ENCODE peak calls at places on chromosomes 1 and 21, in nine cellular contexts. N is SJSA1, M is esophagus squamous epithelium, F is IMR-90, P is small intestine, E is testis, R is tibial nerve, Z is left ventricle myocardium inferior, W is right cardiac atrium. H is an unnamed sample.

GRCh38 chr1:40951943-40952743 is 27.4 kb upstream of the CTPS1 start:
- DNase-seq in F (peak; percentile 29), P (peak; percentile 66), W (peak; percentile 85), M (no peak), Z (peak; percentile 66), E (peak; percentile 84), R (peak; percentile 70), N (peak; percentile 68), H (peak; percentile 72)

GRCh38 chr1:43232071-43232470 is 37.7 kb upstream of the TMEM125 start:
- DNase-seq in P (no peak), R (no peak), Z (no peak), F (peak; percentile 80), E (no peak), W (no peak), M (no peak), N (peak; percentile 64), H (no peak)

GRCh38 chr1:89200668-89201488 is 2.1 kb upstream of the GBP4 start:
- DNase-seq in W (no peak), F (no peak), N (no peak), R (no peak), M (no peak), Z (no peak), P (peak; percentile 10), E (no peak), H (no peak)

GRCh38 chr1:168913711-168914463 is 184.9 kb upstream of the DPT start:
- DNase-seq in M (no peak), Z (no peak), R (no peak), W (no peak), F (no peak), N (no peak), P (no peak), E (no peak), H (no peak)

GRCh38 chr1:168135982-168136708 is 585 bp downstream of the GPR161 start:
- DNase-seq in E (peak; percentile 21), M (no peak), W (peak; percentile 56), F (peak; percentile 17), Z (no peak), R (no peak), P (peak; percentile 69), N (peak; percentile 43), H (no peak)

GRCh38 chr1:11054666-11055065 is 5.2 kb downstream of the SRM start:
- DNase-seq in E (no peak), F (no peak), N (no peak), Z (no peak), W (no peak), M (no peak), P (no peak), R (no peak), H (no peak)

GRCh38 chr1:161733526-161733925 is 12.2 kb downstream of the FCRLB start:
- DNase-seq in M (no peak), P (no peak), E (no peak), N (peak; percentile 29), F (peak; percentile 93), W (no peak), R (no peak), Z (no peak), H (no peak)

GRCh38 chr1:53346814-53347176 is 18.9 kb upstream of the LRP8 start:
- DNase-seq in F (no peak), M (no peak), E (no peak), N (no peak), Z (no peak), P (no peak), R (no peak), W (no peak), H (peak; percentile 28)

GRCh38 chr1:64911326-64911725 is 55.0 kb downstream of the JAK1 start:
- DNase-seq in W (no peak), F (no peak), R (no peak), Z (no peak), M (no peak), E (no peak), P (no peak), N (no peak), H (no peak)

GRCh38 chr1:71667224-71667623 is 586.4 kb upstream of the ZRANB2 start:
- DNase-seq in R (peak; percentile 24), F (peak; percentile 25), P (no peak), W (no peak), E (no peak), Z (no peak), N (no peak), M (no peak), H (no peak)

DNA sequence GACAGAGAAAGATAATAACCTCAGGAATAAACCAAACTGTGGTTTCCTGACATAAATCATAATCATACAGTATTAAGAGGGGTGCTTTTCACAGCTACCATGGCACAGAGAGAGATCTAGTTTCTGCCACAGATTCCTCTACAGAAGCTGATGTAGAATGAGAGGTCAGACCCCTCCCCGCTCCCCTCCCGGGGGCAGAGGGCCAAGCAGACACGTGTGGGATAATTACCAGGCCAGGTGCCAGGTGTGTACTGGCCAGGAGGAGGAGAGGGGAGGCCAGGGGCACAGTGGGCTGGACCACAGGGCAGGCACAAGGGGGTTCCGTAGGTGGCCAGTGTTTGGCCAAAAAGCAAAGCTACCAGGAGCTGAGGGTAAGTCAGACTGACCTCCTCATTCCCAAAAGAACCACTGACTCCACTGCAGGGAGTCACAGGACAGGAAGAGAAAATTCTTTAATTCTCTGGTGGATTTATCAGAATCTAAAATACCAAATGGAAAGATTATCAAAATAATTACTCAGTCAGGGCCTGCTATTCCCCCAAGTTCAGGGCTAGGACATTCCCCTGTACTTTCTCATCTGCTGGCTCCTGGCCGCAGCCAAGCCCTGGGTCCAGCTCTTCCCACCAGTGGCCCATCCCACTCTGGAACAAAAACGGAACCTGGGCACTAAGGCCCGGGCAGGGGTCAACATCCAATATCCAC is 30.0 kb downstream of the C2CD2 start:
- DNase-seq in M (no peak), W (peak; percentile 64), E (no peak), Z (peak; percentile 41), R (no peak), F (peak; percentile 47), N (no peak), P (no peak), H (no peak)
- H3K4me1 ChIP-seq in M (peaks cover 33% of the 10 kb centered on the region), W (peaks cover 3% of the 10 kb centered on the region), E (peaks cover 27% of the 10 kb centered on the region), Z (peaks cover 72% of the 10 kb centered on the region), R (peaks cover 24% of the 10 kb centered on the region), F (peaks cover 14% of the 10 kb centered on the region), N (peaks cover 16% of the 10 kb centered on the region), P (peaks cover 12% of the 10 kb centered on the region), H (peaks cover 6% of the 10 kb centered on the region)

GRCh38 chr1:234604393-234604725 is 5.6 kb downstream of the IRF2BP2 start:
- DNase-seq in M (no peak), Z (no peak), R (no peak), N (no peak), P (no peak), F (no peak), E (no peak), W (no peak), H (no peak)

GRCh38 chr1:234603221-234604204 is 6.5 kb downstream of the IRF2BP2 start:
- DNase-seq in M (no peak), P (peak; percentile 63), F (peak; percentile 77), E (no peak), Z (no peak), N (peak; percentile 76), R (no peak), W (no peak), H (no peak)

GRCh38 chr1:234605493-234605982 is 4.4 kb downstream of the IRF2BP2 start:
- DNase-seq in F (no peak), E (no peak), M (no peak), N (no peak), Z (no peak), P (no peak), R (no peak), W (no peak), H (no peak)

GRCh38 chr1:234605983-234606730 is 3.8 kb downstream of the IRF2BP2 start:
- DNase-seq in M (no peak), E (no peak), R (no peak), N (peak; percentile 63), F (peak; percentile 62), P (peak; percentile 63), W (peak; percentile 67), Z (peak; percentile 46), H (no peak)

DNA sequence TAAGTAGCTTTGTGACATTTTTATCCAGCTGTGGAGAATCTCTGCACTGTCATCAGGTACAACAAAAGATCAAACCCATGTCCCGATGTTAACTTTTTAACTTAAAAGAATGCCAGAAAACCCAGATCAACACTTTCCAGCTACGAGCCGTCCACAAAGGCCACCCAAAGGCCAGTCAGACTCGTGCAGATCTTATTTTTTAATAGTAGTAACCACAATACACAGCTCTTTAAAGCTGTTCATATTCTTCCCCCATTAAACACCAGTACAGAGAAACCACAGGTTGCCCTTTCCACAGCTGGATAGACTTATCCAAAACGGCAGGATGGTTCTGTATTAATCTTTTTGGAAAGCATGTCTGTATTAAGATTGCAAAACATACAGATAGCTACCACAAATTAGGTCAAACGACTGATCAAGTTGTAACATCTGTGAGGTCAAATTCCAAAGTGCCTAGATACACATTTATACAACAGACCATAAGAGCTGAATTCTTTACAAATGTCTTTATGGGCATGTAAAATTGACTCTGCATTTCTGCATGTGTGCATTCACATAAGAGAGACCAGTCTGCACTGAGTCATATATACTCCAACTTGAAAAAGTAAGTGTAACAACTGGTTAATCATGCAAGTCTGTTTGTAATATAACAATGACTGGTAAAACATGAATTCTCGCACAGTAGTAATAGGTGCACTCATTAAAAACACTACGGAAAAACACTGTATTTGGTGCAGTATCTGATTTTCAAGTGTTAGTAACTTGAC is 5.1 kb downstream of the IRF2BP2 start:
- DNase-seq in W (no peak), E (no peak), M (no peak), R (no peak), Z (no peak), F (peak; percentile 83), P (peak; percentile 66), N (peak; percentile 58), H (no peak)
- H3K4me1 ChIP-seq in W (no peaks in the 10 kb centered on the region), E (peaks cover 46% of the 10 kb centered on the region), M (peaks cover 32% of the 10 kb centered on the region), R (peaks cover 41% of the 10 kb centered on the region), Z (peaks cover 83% of the 10 kb centered on the region), F (peaks cover 6% of the 10 kb centered on the region), P (peaks cover 3% of the 10 kb centered on the region), N (peaks cover 64% of the 10 kb centered on the region), H (peaks cover 16% of the 10 kb centered on the region)

GRCh38 chr1:85327759-85328158 is 51.3 kb upstream of the BCL10 start:
- DNase-seq in E (no peak), P (no peak), Z (no peak), N (no peak), W (no peak), R (no peak), M (no peak), F (peak; percentile 35), H (no peak)
- H3K4me1 ChIP-seq in E (no peaks in the 10 kb centered on the region), P (peaks cover 2% of the 10 kb centered on the region), Z (peaks cover 38% of the 10 kb centered on the region), N (peaks cover 82% of the 10 kb centered on the region), W (peaks cover 14% of the 10 kb centered on the region), R (no peaks in the 10 kb centered on the region), M (peaks cover 8% of the 10 kb centered on the region), F (peaks cover 42% of the 10 kb centered on the region), H (no peaks in the 10 kb centered on the region)

DNA sequence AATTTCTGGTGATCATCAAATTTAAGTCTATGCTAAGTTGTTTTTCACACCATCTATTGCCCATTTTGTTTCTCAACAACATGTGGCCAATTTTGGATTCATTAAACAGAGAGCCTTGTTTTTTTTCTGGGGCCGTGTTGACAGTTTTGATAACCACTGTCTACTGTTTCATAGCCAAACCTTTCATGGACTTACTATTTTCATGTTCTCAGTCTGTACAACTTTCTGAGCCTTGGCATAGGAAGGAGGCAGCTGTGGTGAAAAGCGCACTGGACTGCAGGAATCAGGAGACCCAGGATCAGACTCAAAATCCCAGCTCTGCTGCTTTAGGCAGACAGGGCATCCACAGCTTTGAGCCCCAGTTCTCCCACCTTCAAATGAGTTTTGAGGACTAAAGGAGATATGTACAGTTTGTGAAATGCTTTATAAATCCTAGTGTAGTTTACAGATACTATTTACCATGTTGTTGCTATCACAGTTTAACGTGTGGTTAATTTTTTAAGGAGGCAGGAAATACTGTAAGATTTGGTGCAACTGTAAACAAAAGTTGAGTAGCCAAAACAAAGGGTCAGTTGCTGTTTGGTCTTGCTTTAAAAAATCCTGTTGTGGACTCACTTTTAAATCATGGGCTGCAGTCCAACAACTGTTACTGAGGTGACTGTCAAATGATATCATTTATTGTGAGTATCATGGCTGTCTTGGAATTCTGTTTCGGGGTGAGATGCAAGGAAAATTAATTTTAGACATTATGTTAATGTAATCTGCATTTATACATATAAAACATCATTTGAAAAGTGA is 2.9 kb downstream of the MACO1 start:
- DNase-seq in P (no peak), M (no peak), W (no peak), N (no peak), R (peak; percentile 15), F (no peak), E (peak; percentile 20), Z (no peak), H (no peak)
- H3K4me1 ChIP-seq in P (peaks cover 15% of the 10 kb centered on the region), M (peaks cover 41% of the 10 kb centered on the region), W (peaks cover 3% of the 10 kb centered on the region), N (peaks cover 20% of the 10 kb centered on the region), R (peaks cover 30% of the 10 kb centered on the region), F (peaks cover 11% of the 10 kb centered on the region), E (peaks cover 15% of the 10 kb centered on the region), Z (peaks cover 80% of the 10 kb centered on the region), H (peaks cover 4% of the 10 kb centered on the region)

H was measured in breast epithelium.